ENCODE peak calls at places on chromosome 10, in nine cellular contexts. L, Q, I, X, C, N, Z, J and Y are unnamed samples.

GRCh38 chr10:13820119-13820518 is 233.4 kb downstream of the PRPF18 start:
- DNase-seq in L (no peak), Q (no peak), I (no peak), X (no peak), C (no peak), N (no peak), Z (no peak), J (no peak), Y (no peak)

GRCh38 chr10:13769926-13770325 is 183.2 kb downstream of the PRPF18 start:
- DNase-seq in L (no peak), Q (peak; percentile 44), I (no peak), X (no peak), C (no peak), N (peak; percentile 93), Z (no peak), J (no peak), Y (no peak)

GRCh38 chr10:22042557-22043326 is 39.2 kb upstream of the DNAJC1 start:
- DNase-seq in L (no peak), Q (peak; percentile 52), I (no peak), X (no peak), C (no peak), N (peak; percentile 57), Z (no peak), J (no peak), Y (no peak)

GRCh38 chr10:88647216-88647615 is 17.0 kb upstream of the LIPF start:
- DNase-seq in L (no peak), Q (no peak), I (no peak), X (no peak), C (no peak), N (no peak), Z (no peak), J (no peak), Y (no peak)

GRCh38 chr10:98536551-98536950 is 89.8 kb upstream of the HPS1 start:
- DNase-seq in L (no peak), Q (peak; percentile 11), I (no peak), X (no peak), C (peak; percentile 21), N (peak; percentile 25), Z (peak; percentile 21), J (no peak), Y (no peak)

GRCh38 chr10:25338271-25338670 is 163.5 kb downstream of the GPR158 start:
- DNase-seq in L (no peak), Q (no peak), I (no peak), X (no peak), C (no peak), N (no peak), Z (no peak), J (no peak), Y (no peak)

GRCh38 chr10:3213758-3214545 is 41.4 kb upstream of the PITRM1 start:
- DNase-seq in L (no peak), Q (no peak), I (no peak), X (no peak), C (no peak), N (no peak), Z (no peak), J (no peak), Y (no peak)

GRCh38 chr10:24963646-24964045 is 11.2 kb upstream of the PRTFDC1 start:
- DNase-seq in L (no peak), Q (no peak), I (no peak), X (no peak), C (no peak), N (no peak), Z (no peak), J (no peak), Y (no peak)

GRCh38 chr10:132363376-132363775 is 31.4 kb downstream of the LRRC27 start:
- DNase-seq in L (no peak), Q (no peak), I (no peak), X (no peak), C (no peak), N (no peak), Z (no peak), J (no peak), Y (no peak)

GRCh38 chr10:132586731-132587130 is 49.1 kb downstream of the INPP5A start:
- DNase-seq in L (no peak), Q (no peak), I (no peak), X (no peak), C (no peak), N (no peak), Z (no peak), J (no peak), Y (no peak)

GRCh38 chr10:67804395-67804678 is 33.7 kb downstream of the DNAJC12 start:
- DNase-seq in L (no peak), Q (no peak), I (peak; percentile 48), X (no peak), C (no peak), N (no peak), Z (no peak), J (no peak), Y (no peak)

GRCh38 chr10:74932648-74933047 is 106.2 kb downstream of the KAT6B start:
- DNase-seq in L (no peak), Q (no peak), I (peak; percentile 47), X (no peak), C (peak; percentile 42), N (no peak), Z (no peak), J (peak; percentile 15), Y (no peak)

GRCh38 chr10:133008196-133008595 is 65.8 kb upstream of the CFAP46 start:
- DNase-seq in L (no peak), Q (no peak), I (no peak), X (no peak), C (no peak), N (no peak), Z (no peak), J (no peak), Y (no peak)

GRCh38 chr10:24344279-24344678 is 135.3 kb downstream of the KIAA1217 start:
- DNase-seq in L (no peak), Q (peak; percentile 93), I (no peak), X (no peak), C (no peak), N (peak; percentile 91), Z (no peak), J (no peak), Y (no peak)

GRCh38 chr10:101011517-101012423 is 12.2 kb downstream of the LZTS2 start:
- DNase-seq in L (no peak), Q (no peak), I (no peak), X (no peak), C (no peak), N (no peak), Z (peak; percentile 79), J (peak; percentile 13), Y (no peak)

GRCh38 chr10:103168436-103168835 is 24.6 kb downstream of the NT5C2 start:
- DNase-seq in L (no peak), Q (peak; percentile 45), I (no peak), X (no peak), C (no peak), N (peak; percentile 50), Z (no peak), J (no peak), Y (no peak)

GRCh38 chr10:79336276-79336675 is 11.0 kb upstream of the PPIF start:
- DNase-seq in L (no peak), Q (no peak), I (no peak), X (peak; percentile 64), C (no peak), N (no peak), Z (no peak), J (no peak), Y (no peak)

GRCh38 chr10:110408203-110408871 is 89.4 kb upstream of the DUSP5 start:
- DNase-seq in L (no peak), Q (peak; percentile 77), I (no peak), X (no peak), C (no peak), N (peak; percentile 79), Z (no peak), J (no peak), Y (no peak)

GRCh38 chr10:85926136-85926535 is 440.5 kb downstream of the GRID1 start:
- DNase-seq in L (no peak), Q (no peak), I (no peak), X (no peak), C (no peak), N (no peak), Z (no peak), J (no peak), Y (no peak)